ENCODE peak calls at places on chromosomes 12 and 14, in five cellular contexts. G, T, M, S and E are unnamed samples.

GRCh38 chr14:93381644-93382043 is 34.7 kb downstream of the COX8C start:
- DNase-seq in T (no peak), S (no peak), G (no peak), M (no peak), E (no peak)

GRCh38 chr14:74563621-74564159 is 48.3 kb downstream of the LTBP2 start:
- DNase-seq in S (no peak), T (no peak), G (no peak), M (no peak), E (no peak)

GRCh38 chr14:96617635-96618034 is 115.5 kb downstream of the PAPOLA start:
- DNase-seq in T (no peak), M (no peak), G (no peak), S (no peak), E (no peak)

GRCh38 chr12:56581418-56582145 is 48.5 kb downstream of the BAZ2A start:
- DNase-seq in M (peak; percentile 81), G (no peak), T (no peak), S (no peak), E (no peak)

GRCh38 chr14:51094282-51094821 is 553 bp downstream of the TRIM9 start:
- DNase-seq in M (no peak), G (no peak), S (peak; percentile 31), T (peak; percentile 29), E (peak; percentile 9)

GRCh38 chr14:60094306-60094897 is 2.7 kb downstream of the PCNX4 start:
- DNase-seq in G (no peak), S (no peak), T (no peak), M (no peak), E (no peak)

GRCh38 chr12:96687719-96688118 is 198.3 kb downstream of the CFAP54 start:
- DNase-seq in T (no peak), G (no peak), S (no peak), M (no peak), E (peak; percentile 41)

GRCh38 chr12:1115471-1116242 is 124.6 kb downstream of the ERC1 start:
- DNase-seq in G (no peak), T (no peak), M (peak; percentile 92), S (no peak), E (peak; percentile 11)

GRCh38 chr14:75928587-75929230 is 53.1 kb downstream of the TGFB3 start:
- DNase-seq in M (no peak), S (no peak), G (no peak), T (peak; percentile 9), E (no peak)

GRCh38 chr12:125983094-125983783 is 918.0 kb downstream of the AACS start:
- DNase-seq in T (peak; percentile 62), M (no peak), S (no peak), G (peak; percentile 65), E (peak; percentile 70)

GRCh38 chr12:462936-463705 is 3.4 kb downstream of the B4GALNT3 start:
- DNase-seq in T (no peak), S (no peak), G (no peak), M (peak; percentile 42), E (no peak)

GRCh38 chr12:49950310-49951251 is at the start of gene AQP2:
- DNase-seq in S (no peak), T (no peak), G (peak; percentile 41), M (no peak), E (no peak)

GRCh38 chr14:85124896-85125295 is 405.0 kb upstream of the FLRT2 start:
- DNase-seq in G (no peak), T (no peak), M (no peak), S (no peak), E (no peak)

GRCh38 chr12:96395236-96395635 is 5.0 kb downstream of the CDK17 start:
- DNase-seq in M (no peak), G (no peak), S (no peak), T (no peak), E (no peak)

GRCh38 chr14:63174760-63175191 is 29.5 kb upstream of the RHOJ start:
- DNase-seq in T (peak; percentile 23), G (no peak), S (no peak), M (peak; percentile 91), E (no peak)

GRCh38 chr12:23014749-23015148 is 389.8 kb downstream of the ETNK1 start:
- DNase-seq in G (no peak), M (no peak), S (no peak), T (no peak), E (no peak)

GRCh38 chr12:22415342-22416309 is 81.1 kb upstream of the ST8SIA1 start:
- DNase-seq in M (peak; percentile 46), S (no peak), G (no peak), T (no peak), E (peak; percentile 52)

GRCh38 chr12:94954029-94954685 is 49.3 kb downstream of the NDUFA12 start:
- DNase-seq in M (peak; percentile 93), G (no peak), S (peak; percentile 21), T (no peak), E (peak; percentile 7)

GRCh38 chr12:64054156-64054555 is 167.9 kb downstream of the KICS2 start:
- DNase-seq in S (no peak), T (no peak), G (no peak), M (no peak), E (no peak)

GRCh38 chr14:35261774-35262173 is 30.4 kb upstream of the PSMA6 start:
- DNase-seq in G (no peak), S (no peak), M (no peak), T (no peak), E (no peak)

GRCh38 chr12:28550757-28551381 is 360.6 kb downstream of the CCDC91 start:
- DNase-seq in S (no peak), M (peak; percentile 67), G (no peak), T (no peak), E (peak; percentile 23)

GRCh38 chr12:107844312-107844921 is 69.9 kb downstream of the ASCL4 start:
- DNase-seq in G (no peak), T (peak; percentile 33), S (no peak), M (no peak), E (no peak)

GRCh38 chr12:107845980-107846659 is 71.6 kb downstream of the ASCL4 start:
- DNase-seq in S (no peak), T (no peak), G (no peak), M (peak; percentile 25), E (peak; percentile 66)

GRCh38 chr12:107845226-107845979 is 70.9 kb downstream of the ASCL4 start:
- DNase-seq in M (no peak), S (no peak), T (no peak), G (no peak), E (no peak)

GRCh38 chr12:107840186-107840585 is 65.7 kb downstream of the ASCL4 start:
- DNase-seq in S (no peak), G (no peak), T (no peak), M (no peak), E (no peak)

GRCh38 chr12:107843351-107844311 is 69.1 kb downstream of the ASCL4 start:
- DNase-seq in T (peak; percentile 23), M (no peak), G (no peak), S (no peak), E (no peak)
- H3K4me3 ChIP-seq in T (peak overlapping the region; percentile 51), M (peak overlapping the region; percentile 39), G (peak overlapping the region; percentile 45), S (no peak overlapping the region), E (no peak overlapping the region)

GRCh38 chr12:5516781-5517180 is 84.9 kb downstream of the NTF3 start:
- DNase-seq in M (no peak), T (peak; percentile 36), S (no peak), G (no peak), E (no peak)
- H3K36me3 ChIP-seq in M (no peaks in the 10 kb centered on the region), T (no peaks in the 10 kb centered on the region), S (no peaks in the 10 kb centered on the region), G (no peaks in the 10 kb centered on the region), E (no peaks in the 10 kb centered on the region)

GRCh38 chr12:130761537-130762318 is 45.6 kb upstream of the RIMBP2 start:
- DNase-seq in G (no peak), S (peak; percentile 60), M (peak; percentile 37), T (peak; percentile 74), E (peak; percentile 54)
- H3K4me3 ChIP-seq in G (no peak overlapping the region), S (no peak overlapping the region), M (no peak overlapping the region), T (no peak overlapping the region), E (no peak overlapping the region)

GRCh38 chr12:6276936-6277615 is 33.4 kb upstream of the PLEKHG6 start:
- DNase-seq in G (no peak), S (no peak), T (peak; percentile 30), M (peak; percentile 77), E (no peak)
- H3K36me3 ChIP-seq in G (no peaks in the 10 kb centered on the region), S (no peaks in the 10 kb centered on the region), T (no peaks in the 10 kb centered on the region), M (no peaks in the 10 kb centered on the region), E (no peaks in the 10 kb centered on the region)

GRCh38 chr14:36664322-36665193 is 2.9 kb downstream of the PAX9 start:
- DNase-seq in G (no peak), S (no peak), T (no peak), M (no peak), E (no peak)
- H3K4me3 ChIP-seq in G (peak overlapping the region; percentile 51), S (no peak overlapping the region), T (no peak overlapping the region), M (no peak overlapping the region), E (peak overlapping the region; percentile 62)

GRCh38 chr12:3576891-3577290 is 85.9 kb downstream of the PRMT8 start:
- DNase-seq in M (no peak), G (no peak), T (no peak), S (no peak), E (no peak)
- H3K36me3 ChIP-seq in M (peaks cover 1% of the 10 kb centered on the region), G (no peaks in the 10 kb centered on the region), T (no peaks in the 10 kb centered on the region), S (no peaks in the 10 kb centered on the region), E (no peaks in the 10 kb centered on the region)

GRCh38 chr12:82783456-82783855 is 96.8 kb downstream of the TMTC2 start:
- DNase-seq in M (no peak), G (no peak), T (no peak), S (no peak), E (no peak)
- H3K4me3 ChIP-seq in M (no peak overlapping the region), G (no peak overlapping the region), T (no peak overlapping the region), S (no peak overlapping the region), E (no peak overlapping the region)

GRCh38 chr12:76195920-76196319 is 111.4 kb upstream of the NAP1L1 start:
- DNase-seq in G (no peak), M (no peak), S (no peak), T (no peak), E (no peak)
- H3K36me3 ChIP-seq in G (no peaks in the 10 kb centered on the region), M (no peaks in the 10 kb centered on the region), S (no peaks in the 10 kb centered on the region), T (no peaks in the 10 kb centered on the region), E (no peaks in the 10 kb centered on the region)

DNA sequence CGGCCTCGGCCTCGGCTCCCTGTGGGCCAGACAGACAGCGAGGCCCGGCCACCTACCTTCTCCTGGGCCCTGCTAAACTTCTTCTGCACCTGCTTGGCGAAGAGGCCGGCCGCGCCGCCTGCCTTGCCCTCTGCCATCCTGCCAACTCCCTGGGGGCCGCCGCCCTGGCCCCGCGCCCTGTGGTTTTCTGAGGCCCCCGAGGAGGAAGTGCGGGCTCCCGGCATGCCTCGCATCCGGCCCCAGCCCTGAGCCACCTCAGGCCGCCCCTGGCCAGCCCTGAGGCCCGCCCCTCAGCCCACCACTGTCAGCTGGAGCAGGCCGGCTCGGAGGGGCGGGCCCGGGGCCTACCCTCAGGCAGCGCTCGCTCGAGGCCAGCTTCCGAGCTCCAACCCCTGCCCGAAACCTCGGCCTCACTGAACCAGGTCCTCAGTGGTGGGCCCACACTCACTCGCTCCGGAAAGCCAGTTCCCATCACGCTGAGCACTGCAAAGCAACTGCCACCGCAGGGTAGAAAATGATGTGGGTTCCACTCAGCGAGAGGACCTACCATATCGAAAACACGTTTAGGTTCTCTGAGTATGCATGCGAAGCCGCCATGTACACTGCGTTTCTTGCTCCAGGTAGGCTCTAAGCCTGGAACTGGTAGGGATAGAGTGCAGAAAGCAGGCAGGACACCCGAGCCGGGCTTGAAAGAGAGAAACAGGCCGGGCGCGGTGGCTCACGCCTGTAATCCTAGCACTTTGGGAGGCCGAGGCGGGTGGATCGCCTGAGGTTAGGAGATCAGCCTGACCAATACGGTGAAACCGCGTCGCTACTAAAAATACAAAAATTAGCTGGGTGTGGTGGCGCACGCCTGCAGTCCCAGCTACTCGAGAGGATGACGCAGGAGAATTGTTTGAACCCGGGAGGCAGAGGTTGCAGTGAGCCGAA is at the start of gene BIN2:
- DNase-seq in M (no peak), T (no peak), S (peak; percentile 36), G (peak; percentile 70), E (no peak)
- H3K4me3 ChIP-seq in M (no peak within 1 kb of the TSS), T (no peak within 1 kb of the TSS), S (no peak within 1 kb of the TSS), G (peak within 1 kb of the TSS; percentile 5), E (no peak within 1 kb of the TSS)